ENCODE peak calls at places on chromosomes 4 and X, in eight cellular contexts. E is foreskin fibroblast, O is brain microvascular endothelial cell, V is fibroblast of lung, B is epithelial cell of esophagus, W is IMR-90, C is spleen, K is tibial nerve. L is an unnamed sample.
A peak's percentile ranks its signal among the peaks of the same experiment; 100 is the strongest.

GRCh38 chrX:30887721-30888120 is 1.3 kb downstream of the TAB3 start:
- DNase-seq in E (no peak), O (no peak), V (no peak), B (no peak), W (no peak), C (no peak), K (no peak), L (no peak)

GRCh38 chr4:188113156-188113555 is 3.8 kb upstream of the TRIML2 start:
- DNase-seq in E (no peak), O (peak; percentile 11), V (no peak), B (peak; percentile 99), W (peak; percentile 28), C (no peak), K (no peak), L (no peak)

GRCh38 chr4:36394352-36394903 is 113.0 kb downstream of the DTHD1 start:
- DNase-seq in E (no peak), O (no peak), V (no peak), B (peak; percentile 55), W (no peak), C (no peak), K (no peak), L (no peak)

GRCh38 chr4:73086095-73086869 is 16.8 kb upstream of the COX18 start:
- DNase-seq in E (no peak), O (no peak), V (peak; percentile 6), B (no peak), W (no peak), C (no peak), K (no peak), L (no peak)

GRCh38 chr4:27239651-27240050 is 379.0 kb downstream of the STIM2 start:
- DNase-seq in E (peak; percentile 73), O (no peak), V (no peak), B (peak; percentile 7), W (no peak), C (no peak), K (no peak), L (peak; percentile 23)

GRCh38 chr4:102345795-102346100 is 466 bp upstream of the SLC39A8 start:
- DNase-seq in E (no peak), O (no peak), V (no peak), B (no peak), W (no peak), C (no peak), K (no peak), L (no peak)

GRCh38 chr4:48570646-48571220 is 80.7 kb downstream of the ZAR1 start:
- DNase-seq in E (peak; percentile 81), O (peak; percentile 60), V (peak; percentile 44), B (peak; percentile 53), W (peak; percentile 76), C (no peak), K (no peak), L (peak; percentile 26)

GRCh38 chr4:107854326-107855030 is 29.7 kb downstream of the SGMS2 start:
- DNase-seq in E (peak; percentile 67), O (no peak), V (peak; percentile 29), B (no peak), W (peak; percentile 14), C (no peak), K (no peak), L (no peak)

GRCh38 chrX:136823175-136823574 is 42.4 kb upstream of the ARHGEF6 start:
- DNase-seq in E (peak; percentile 69), O (peak; percentile 5), V (peak; percentile 10), B (peak; percentile 45), W (peak; percentile 54), C (no peak), K (no peak), L (no peak)

GRCh38 chr4:112183252-112183651 is 38.0 kb downstream of the FAM241A start:
- DNase-seq in E (peak; percentile 42), O (no peak), V (peak; percentile 35), B (peak; percentile 52), W (peak; percentile 30), C (no peak), K (no peak), L (no peak)

GRCh38 chrX:3815896-3816664 is 102.6 kb upstream of the PRKX start:
- DNase-seq in E (peak; percentile 62), O (peak; percentile 32), V (peak; percentile 23), B (peak; percentile 14), W (peak; percentile 12), C (peak; percentile 91), K (no peak), L (no peak)

GRCh38 chr4:183860726-183861125 is 44.4 kb upstream of the STOX2 start:
- DNase-seq in E (no peak), O (no peak), V (no peak), B (peak; percentile 85), W (no peak), C (no peak), K (no peak), L (no peak)

GRCh38 chrX:109959356-109959871 is 43.5 kb upstream of the TMEM164 start:
- DNase-seq in E (peak; percentile 15), O (no peak), V (no peak), B (no peak), W (no peak), C (no peak), K (no peak), L (no peak)

GRCh38 chr4:53315300-53315699 is 50.6 kb downstream of the SCFD2 start:
- DNase-seq in E (no peak), O (no peak), V (no peak), B (no peak), W (no peak), C (no peak), K (no peak), L (no peak)

GRCh38 chr4:40311811-40312346 is 23.3 kb upstream of the CHRNA9 start:
- DNase-seq in E (no peak), O (no peak), V (no peak), B (no peak), W (no peak), C (no peak), K (no peak), L (no peak)

GRCh38 chrX:30935985-30936384 is 46.9 kb upstream of the TAB3 start:
- DNase-seq in E (peak; percentile 4), O (peak; percentile 28), V (peak; percentile 4), B (peak; percentile 20), W (peak; percentile 3), C (no peak), K (no peak), L (peak; percentile 1)

DNA sequence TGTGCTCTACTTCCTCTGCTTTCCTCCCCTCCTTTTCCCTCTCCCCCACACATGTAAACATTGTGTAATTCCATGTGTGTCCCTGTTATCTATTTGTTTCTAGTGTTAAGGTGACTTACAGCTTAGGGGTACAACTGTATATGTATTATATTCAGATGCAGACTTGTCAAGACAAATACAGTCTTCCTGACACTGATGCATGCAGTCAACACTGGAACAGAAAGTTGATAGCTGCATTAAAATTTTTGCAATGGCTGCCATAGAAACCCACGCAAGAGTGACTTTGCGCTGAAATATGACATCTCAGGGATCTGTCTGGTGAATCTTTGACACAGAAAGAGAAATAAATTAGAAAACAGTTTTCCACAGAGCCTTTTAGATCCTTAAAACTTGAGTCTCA is 656.7 kb downstream of the IL1RAPL1 start:
- DNase-seq in E (no peak), O (no peak), V (no peak), B (no peak), W (no peak), C (no peak), K (no peak), L (no peak)
- TF ChIP-seq CTCF in E (no peak), O (no peak), V (no peak), B (no peak), W (no peak), C (no peak), K (no peak), L (no peak)

DNA sequence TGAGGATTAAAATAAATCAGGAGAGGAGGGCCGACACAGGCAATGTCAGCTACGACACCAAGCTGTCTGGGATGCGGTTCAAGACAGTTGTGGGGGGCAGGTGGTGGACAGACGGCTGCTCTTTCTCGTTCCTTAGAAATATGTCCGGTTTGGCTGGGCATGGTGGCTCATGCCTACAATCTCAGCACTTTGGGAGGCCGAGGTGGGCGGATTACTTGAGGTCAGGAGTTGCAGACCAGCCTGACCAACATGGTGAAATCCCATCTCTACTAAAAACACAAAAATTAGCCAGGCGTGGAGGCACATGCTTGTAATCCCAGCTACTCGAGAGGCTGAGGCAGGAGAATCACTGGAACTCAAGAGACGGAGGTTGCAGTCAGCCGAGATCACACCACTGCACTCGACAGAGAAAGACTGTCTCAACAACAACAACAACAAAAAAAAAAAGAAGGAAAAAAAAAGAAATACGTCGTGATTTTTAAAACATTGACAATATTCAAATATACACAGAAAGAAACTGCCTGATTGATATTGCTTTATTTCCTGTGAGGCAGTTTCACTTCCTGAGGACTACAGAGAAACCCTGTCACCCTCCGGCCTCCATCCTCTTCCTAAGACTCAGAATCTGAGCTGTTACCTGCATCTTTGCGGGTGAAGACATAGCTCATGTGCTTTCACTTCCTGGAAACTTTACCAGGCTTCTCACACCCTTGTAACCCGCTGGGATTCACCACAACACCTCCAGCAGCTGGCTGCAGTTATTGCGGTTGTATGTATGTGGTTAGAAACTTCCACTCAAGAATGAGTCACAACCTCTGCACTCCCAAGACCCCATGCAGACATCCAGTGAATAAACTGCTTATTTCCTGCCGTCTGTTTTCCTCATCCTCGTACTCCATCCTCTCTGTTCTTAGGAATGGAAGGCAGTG is 63.8 kb upstream of the STS start:
- DNase-seq in E (peak; percentile 88), O (peak; percentile 95), V (peak; percentile 83), B (peak; percentile 82), W (peak; percentile 98), C (no peak), K (no peak), L (peak; percentile 64)
- H3K4me3 ChIP-seq in E (no peak overlapping the region), O (no peak overlapping the region), V (no peak overlapping the region), B (no peak overlapping the region), W (no peak overlapping the region), C (no peak overlapping the region), K (no peak overlapping the region), L (no peak overlapping the region)

GRCh38 chrX:13357925-13358324 is 38.1 kb upstream of the ATXN3L start:
- DNase-seq in E (peak; percentile 43), O (peak; percentile 47), V (no peak), B (peak; percentile 83), W (peak; percentile 10), C (no peak), K (no peak), L (no peak)

GRCh38 chrX:13364230-13364629 is 44.4 kb upstream of the ATXN3L start:
- DNase-seq in E (peak; percentile 70), O (no peak), V (no peak), B (no peak), W (no peak), C (no peak), K (no peak), L (no peak)

GRCh38 chrX:13360146-13360545 is 40.3 kb upstream of the ATXN3L start:
- DNase-seq in E (no peak), O (no peak), V (no peak), B (no peak), W (no peak), C (no peak), K (no peak), L (no peak)
- TF ChIP-seq CTCF in E (no peak), O (no peak), V (no peak), B (no peak), W (no peak), C (no peak), K (no peak), L (no peak)

GRCh38 chr4:2402453-2402852 is 16.0 kb downstream of the ZFYVE28 start:
- DNase-seq in E (no peak), O (no peak), V (no peak), B (no peak), W (no peak), C (no peak), K (no peak), L (no peak)
- H3K4me3 ChIP-seq in E (peak overlapping the region; percentile 41), O (peak overlapping the region; percentile 37), V (no peak overlapping the region), B (no peak overlapping the region), W (no peak overlapping the region), C (peak overlapping the region; percentile 25), K (no peak overlapping the region), L (no peak overlapping the region)

L was measured in epithelial cell of proximal tubule.